ENCODE peak calls at places on chromosomes 5 and 9, in seven cellular contexts. I is keratinocyte; G is left lung; C is IMR-90; B is CD8-positive, alpha-beta memory T cell; W is sigmoid colon; T is A549. Q is an unnamed sample.

GRCh38 chr5:14593326-14594036 is 11.9 kb downstream of the OTULINL start:
- DNase-seq in I (no peak), G (no peak), C (peak; percentile 41), B (no peak), W (no peak), T (no peak), Q (no peak)

GRCh38 chr9:73023025-73023541 is 70.2 kb upstream of the ALDH1A1 start:
- DNase-seq in I (peak; percentile 9), G (peak; percentile 34), C (peak; percentile 63), B (peak; percentile 5), W (peak; percentile 75), T (peak; percentile 42), Q (peak; percentile 87)

GRCh38 chr5:22329683-22330082 is 523.5 kb downstream of the CDH12 start:
- DNase-seq in I (no peak), G (no peak), C (no peak), B (no peak), W (no peak), T (no peak), Q (no peak)

GRCh38 chr9:22374021-22374420 is 72.6 kb upstream of the DMRTA1 start:
- DNase-seq in I (no peak), G (no peak), C (no peak), B (no peak), W (no peak), T (no peak), Q (no peak)

GRCh38 chr5:40037703-40038102 is 612.9 kb upstream of the DAB2 start:
- DNase-seq in I (no peak), G (no peak), C (no peak), B (no peak), W (no peak), T (no peak), Q (no peak)

GRCh38 chr9:99465231-99465891 is 243.3 kb downstream of the SEC61B start:
- DNase-seq in I (no peak), G (no peak), C (no peak), B (no peak), W (no peak), T (no peak), Q (peak; percentile 82)

GRCh38 chr5:141521244-141521781 is 32.4 kb downstream of the PCDHGC5 start:
- DNase-seq in I (peak; percentile 96), G (peak; percentile 43), C (peak; percentile 100), B (no peak), W (no peak), T (peak; percentile 74), Q (peak; percentile 88)

GRCh38 chr5:64635056-64635686 is 55.1 kb upstream of the SHISAL2B start:
- DNase-seq in I (no peak), G (no peak), C (peak; percentile 39), B (no peak), W (no peak), T (peak; percentile 7), Q (peak; percentile 83)

GRCh38 chr5:146510528-146510927 is 5.5 kb downstream of the GPR151 start:
- DNase-seq in I (no peak), G (no peak), C (peak; percentile 53), B (no peak), W (no peak), T (no peak), Q (no peak)

GRCh38 chr9:98521141-98521540 is 187.6 kb downstream of the GABBR2 start:
- DNase-seq in I (no peak), G (no peak), C (peak; percentile 92), B (no peak), W (no peak), T (no peak), Q (no peak)

GRCh38 chr9:110748251-110748893 is 79.8 kb downstream of the MUSK start:
- DNase-seq in I (peak; percentile 58), G (no peak), C (no peak), B (no peak), W (no peak), T (no peak), Q (no peak)

GRCh38 chr5:171152382-171152781 is 156.7 kb upstream of the TLX3 start:
- DNase-seq in I (no peak), G (no peak), C (peak; percentile 54), B (no peak), W (no peak), T (peak; percentile 2), Q (peak; percentile 15)

GRCh38 chr5:76137887-76138542 is 54.8 kb downstream of the SV2C start:
- DNase-seq in I (no peak), G (no peak), C (no peak), B (no peak), W (no peak), T (no peak), Q (no peak)

GRCh38 chr9:36322462-36322861 is 64.2 kb upstream of the GNE start:
- DNase-seq in I (no peak), G (no peak), C (no peak), B (no peak), W (no peak), T (no peak), Q (no peak)

GRCh38 chr9:129570450-129571297 is 50.2 kb downstream of the C9orf50 start:
- DNase-seq in I (peak; percentile 78), G (peak; percentile 73), C (peak; percentile 90), B (no peak), W (peak; percentile 88), T (peak; percentile 72), Q (peak; percentile 84)

GRCh38 chr9:65459756-65460320 is 174.8 kb upstream of the FOXD4L5 start:
- DNase-seq in I (no peak), G (no peak), C (no peak), B (no peak), W (no peak), T (no peak), Q (no peak)

GRCh38 chr5:181171782-181172181 is 24.4 kb downstream of the OR2V2 start:
- DNase-seq in I (no peak), G (no peak), C (no peak), B (no peak), W (no peak), T (no peak), Q (no peak)

GRCh38 chr5:115069087-115069968 is 100.4 kb downstream of the TRIM36 start:
- DNase-seq in I (no peak), G (no peak), C (peak; percentile 58), B (no peak), W (no peak), T (peak; percentile 33), Q (peak; percentile 74)

GRCh38 chr5:52709171-52709925 is 78.4 kb upstream of the ITGA1 start:
- DNase-seq in I (no peak), G (no peak), C (peak; percentile 42), B (no peak), W (no peak), T (no peak), Q (no peak)

GRCh38 chr5:171750316-171750788 is 35.3 kb upstream of the SMIM23 start:
- DNase-seq in I (no peak), G (no peak), C (peak; percentile 7), B (no peak), W (no peak), T (peak; percentile 16), Q (peak; percentile 13)

GRCh38 chr9:33158555-33159057 is 8.5 kb downstream of the B4GALT1 start:
- DNase-seq in I (no peak), G (no peak), C (no peak), B (no peak), W (no peak), T (no peak), Q (no peak)

GRCh38 chr9:33159760-33160127 is 7.4 kb downstream of the B4GALT1 start:
- DNase-seq in I (no peak), G (peak; percentile 72), C (peak; percentile 92), B (peak; percentile 51), W (no peak), T (no peak), Q (peak; percentile 50)

GRCh38 chr9:33157960-33158359 is 9.2 kb downstream of the B4GALT1 start:
- DNase-seq in I (no peak), G (no peak), C (no peak), B (no peak), W (no peak), T (no peak), Q (no peak)

GRCh38 chr9:33161011-33161588 is 6.0 kb downstream of the B4GALT1 start:
- DNase-seq in I (peak; percentile 86), G (peak; percentile 85), C (peak; percentile 98), B (peak; percentile 47), W (peak; percentile 84), T (peak; percentile 82), Q (peak; percentile 85)

DNA sequence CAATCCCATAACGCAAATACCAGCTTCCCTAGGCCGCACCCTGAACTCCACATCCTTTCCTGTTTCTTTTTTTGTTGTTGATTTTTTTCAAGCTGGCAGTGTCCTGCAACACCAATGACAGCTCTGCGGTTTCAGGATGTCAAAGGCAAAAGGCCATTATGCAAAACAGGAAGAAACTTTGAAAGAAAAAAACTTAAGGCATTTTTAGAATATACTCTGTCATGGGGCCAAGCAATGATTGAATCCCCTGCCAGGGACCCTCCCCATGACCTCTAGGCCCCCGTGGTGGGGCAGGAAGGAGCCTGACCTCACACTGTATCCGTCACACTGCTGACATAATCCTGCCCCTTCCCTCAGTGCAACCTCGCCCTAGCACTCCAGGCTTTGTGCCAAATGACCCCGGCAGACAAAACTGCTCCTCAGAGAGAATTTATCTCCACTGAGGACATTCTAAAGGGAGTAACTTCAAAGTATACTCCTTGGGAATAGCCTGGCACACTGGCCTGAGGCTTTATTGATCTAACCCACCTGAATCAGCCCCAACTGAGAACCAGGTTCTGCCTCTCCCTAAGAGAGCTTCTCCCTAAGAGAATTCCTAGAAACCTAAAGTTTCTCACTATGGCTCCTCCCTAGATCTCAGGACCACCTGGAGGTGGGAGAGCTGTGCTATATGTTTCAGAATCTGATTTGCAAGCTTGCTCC is 7.9 kb downstream of the B4GALT1 start:
- DNase-seq in I (no peak), G (peak; percentile 86), C (peak; percentile 35), B (no peak), W (peak; percentile 87), T (no peak), Q (no peak)
- H3K4me1 ChIP-seq in I (peaks cover 86% of the 10 kb centered on the region), G (peaks cover 79% of the 10 kb centered on the region), C (peaks cover 58% of the 10 kb centered on the region), B (peaks cover 95% of the 10 kb centered on the region), W (peaks cover 82% of the 10 kb centered on the region), T (peaks cover 90% of the 10 kb centered on the region), Q (peaks cover 64% of the 10 kb centered on the region)

GRCh38 chr9:134407123-134407779 is 81.0 kb downstream of the RXRA start:
- DNase-seq in I (peak; percentile 28), G (peak; percentile 93), C (peak; percentile 90), B (peak; percentile 65), W (peak; percentile 96), T (peak; percentile 98), Q (peak; percentile 92)
- H3K4me1 ChIP-seq in I (peaks cover 41% of the 10 kb centered on the region), G (peaks cover 84% of the 10 kb centered on the region), C (peaks cover 30% of the 10 kb centered on the region), B (peaks cover 52% of the 10 kb centered on the region), W (peaks cover 99% of the 10 kb centered on the region), T (peaks cover 86% of the 10 kb centered on the region), Q (peaks cover 67% of the 10 kb centered on the region)

GRCh38 chr9:91154686-91155085 is 207.0 kb downstream of the AUH start:
- DNase-seq in I (no peak), G (no peak), C (no peak), B (no peak), W (no peak), T (no peak), Q (no peak)
- H3K4me1 ChIP-seq in I (no peaks in the 10 kb centered on the region), G (no peaks in the 10 kb centered on the region), C (no peaks in the 10 kb centered on the region), B (peaks cover 26% of the 10 kb centered on the region), W (peaks cover 2% of the 10 kb centered on the region), T (no peaks in the 10 kb centered on the region), Q (no peaks in the 10 kb centered on the region)

GRCh38 chr9:137818286-137818685 is 59.3 kb upstream of the CACNA1B start:
- DNase-seq in I (no peak), G (no peak), C (no peak), B (no peak), W (no peak), T (no peak), Q (no peak)
- H3K4me1 ChIP-seq in I (peaks cover 9% of the 10 kb centered on the region), G (no peaks in the 10 kb centered on the region), C (no peaks in the 10 kb centered on the region), B (no peaks in the 10 kb centered on the region), W (no peaks in the 10 kb centered on the region), T (no peaks in the 10 kb centered on the region), Q (no peaks in the 10 kb centered on the region)

Q was measured in A673.